ENCODE peak calls at places on chromosomes 1 and 21, in five cellular contexts. V is mucosa of descending colon, W is cardiac muscle cell, B is kidney epithelial cell, F is SK-N-SH. Q is an unnamed sample.

GRCh38 chr1:159970932-159971342 is 16.9 kb upstream of the SLAMF9 start:
- DNase-seq in V (peak), B (no peak), F (no peak), W (no peak), Q (no peak)

GRCh38 chr1:204583909-204584632 is 67.9 kb downstream of the MDM4 start:
- DNase-seq in V (no peak), W (no peak), F (peak), B (no peak), Q (no peak)

GRCh38 chr1:30318864-30319718 is 404.3 kb downstream of the MATN1 start:
- DNase-seq in V (no peak), B (no peak), W (no peak), F (no peak), Q (no peak)

GRCh38 chr1:7228252-7228961 is 443.2 kb downstream of the CAMTA1 start:
- DNase-seq in B (no peak), V (no peak), W (no peak), F (no peak), Q (no peak)

GRCh38 chr1:206925116-206925736 is 3.5 kb upstream of the FCMR start:
- DNase-seq in V (peak), F (no peak), B (no peak), W (no peak), Q (peak)

GRCh38 chr1:93816970-93817738 is 61.9 kb downstream of the DNTTIP2 start:
- DNase-seq in F (peak), B (no peak), V (no peak), W (peak), Q (peak)

GRCh38 chr1:24966724-24967346 is 36.8 kb upstream of the RUNX3 start:
- DNase-seq in V (no peak), F (no peak), B (no peak), W (peak), Q (no peak)

GRCh38 chr1:228015276-228016180 is 8.7 kb downstream of the WNT3A start:
- DNase-seq in W (peak), B (peak), F (no peak), V (peak), Q (no peak)

GRCh38 chr21:46156678-46157077 is 1.3 kb upstream of the FTCD start:
- DNase-seq in W (no peak), F (no peak), B (no peak), V (no peak), Q (no peak)

GRCh38 chr1:175070818-175071217 is 3.2 kb downstream of the TNN start:
- DNase-seq in F (no peak), W (no peak), V (no peak), B (no peak), Q (no peak)

GRCh38 chr1:6124341-6124740 is 55.8 kb downstream of the CHD5 start:
- DNase-seq in W (no peak), V (no peak), F (no peak), B (no peak), Q (no peak)

GRCh38 chr1:214943054-214943453 is 139.5 kb upstream of the KCNK2 start:
- DNase-seq in W (no peak), F (no peak), V (no peak), B (no peak), Q (no peak)

GRCh38 chr1:201119206-201119814 is 7.1 kb upstream of the CACNA1S start:
- DNase-seq in F (peak), V (peak), W (peak), B (no peak), Q (peak)

GRCh38 chr1:30133414-30134055 is 589.9 kb downstream of the MATN1 start:
- DNase-seq in B (no peak), F (peak), W (no peak), V (no peak), Q (no peak)

GRCh38 chr1:32933742-32934322 is 30.8 kb downstream of the RNF19B start:
- DNase-seq in W (peak), V (no peak), B (no peak), F (peak), Q (peak)

GRCh38 chr1:245888809-245889208 is 618.3 kb downstream of the SMYD3 start:
- DNase-seq in V (no peak), F (no peak), B (no peak), W (peak), Q (no peak)

GRCh38 chr1:18681423-18681835 is 50.8 kb downstream of the PAX7 start:
- DNase-seq in V (no peak), B (no peak), W (peak), F (peak), Q (peak)

GRCh38 chr1:35211113-35211399 is 18.1 kb upstream of the SFPQ start:
- DNase-seq in B (no peak), W (no peak), F (no peak), V (no peak), Q (no peak)

GRCh38 chr1:67307251-67308060 is at the start of gene IL12RB2:
- DNase-seq in V (peak), W (no peak), F (peak), B (no peak), Q (peak)

GRCh38 chr21:43355196-43355924 is 71.6 kb downstream of the SIK1 start:
- DNase-seq in W (no peak), V (no peak), B (no peak), F (no peak), Q (no peak)

GRCh38 chr1:100443739-100444571 is 91.6 kb downstream of the CDC14A start:
- DNase-seq in B (peak), V (no peak), W (peak), F (no peak), Q (no peak)
- H3K4me3 ChIP-seq in B (no peak), V (no peak), W (no peak), F (no peak), Q (no peak)

GRCh38 chr1:177525176-177525575 is 354.4 kb downstream of the BRINP2 start:
- DNase-seq in B (no peak), W (no peak), F (no peak), V (no peak), Q (no peak)

GRCh38 chr1:177526201-177526600 is 355.4 kb downstream of the BRINP2 start:
- DNase-seq in W (no peak), V (no peak), B (no peak), F (no peak), Q (no peak)
- H3K4me3 ChIP-seq in W (no peak), V (no peak), B (no peak), F (no peak), Q (no peak)

GRCh38 chr1:224496826-224497225 is 62.2 kb upstream of the WDR26 start:
- DNase-seq in W (no peak), V (no peak), F (no peak), B (no peak), Q (no peak)

GRCh38 chr1:224495861-224496260 is 61.3 kb upstream of the WDR26 start:
- DNase-seq in W (no peak), B (no peak), F (no peak), V (no peak), Q (no peak)

GRCh38 chr1:224498574-224499170 is 64.1 kb upstream of the WDR26 start:
- DNase-seq in B (peak), F (no peak), V (no peak), W (peak), Q (no peak)

GRCh38 chr1:224499204-224499603 is 64.6 kb upstream of the WDR26 start:
- DNase-seq in B (no peak), W (no peak), V (no peak), F (no peak), Q (no peak)

GRCh38 chr1:224497714-224498573 is 63.3 kb upstream of the WDR26 start:
- DNase-seq in B (peak), V (no peak), W (peak), F (no peak), Q (no peak)
- H3K4me3 ChIP-seq in B (no peak), V (no peak), W (no peak), F (peak), Q (no peak)

DNA sequence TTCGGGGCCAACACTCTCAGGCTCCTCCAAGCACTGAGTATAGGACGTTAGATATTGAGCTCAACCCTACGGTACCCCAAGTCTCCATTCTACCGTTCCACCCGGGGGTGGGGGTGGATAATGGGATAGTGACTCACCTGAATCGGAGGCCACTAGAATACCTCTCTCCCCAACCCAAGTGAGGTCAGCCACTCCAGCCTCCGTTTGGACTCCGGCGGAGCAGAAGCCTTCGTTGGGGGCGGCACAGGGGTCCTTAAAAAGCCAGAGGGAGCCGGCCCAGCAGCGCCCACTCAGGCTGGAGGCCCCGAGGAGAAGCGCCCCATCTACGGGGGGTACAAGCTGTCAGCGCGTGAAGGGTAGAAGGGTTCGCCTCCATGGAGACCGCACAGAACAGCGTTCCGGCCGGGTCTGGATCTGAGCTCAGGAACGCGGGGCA is 556 bp downstream of the WDR77 start:
- DNase-seq in V (no peak), F (no peak), W (no peak), B (no peak), Q (no peak)
- H3K4me3 ChIP-seq in V (peak), F (peak), W (peak), B (peak), Q (peak)

DNA sequence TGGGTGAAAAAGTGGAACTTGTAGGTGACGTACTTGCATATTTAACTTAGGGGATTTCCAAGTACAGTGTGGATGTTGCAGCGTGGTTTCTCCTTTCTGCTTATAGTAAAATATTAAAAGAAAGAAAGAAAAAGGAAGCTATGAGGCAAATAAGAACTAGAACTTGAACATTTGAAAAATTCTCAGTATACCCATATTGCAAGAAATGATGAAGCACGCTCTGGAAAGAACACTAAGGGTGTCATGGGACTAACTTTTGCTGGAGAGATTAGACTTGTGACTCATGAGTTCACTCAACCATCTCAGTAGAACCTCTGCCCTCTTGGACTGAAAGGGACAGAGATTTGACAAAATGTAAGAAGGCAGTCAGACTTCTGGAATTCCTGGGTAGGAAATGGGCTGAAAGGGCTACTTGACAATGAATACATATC is 704.5 kb upstream of the ADGRL4 start:
- DNase-seq in B (peak), V (no peak), F (no peak), W (peak), Q (no peak)
- H3K4me3 ChIP-seq in B (no peak), V (no peak), F (no peak), W (no peak), Q (no peak)

GRCh38 chr1:54403808-54404261 is 2.4 kb downstream of the SSBP3 start:
- DNase-seq in F (no peak), B (no peak), W (peak), V (no peak), Q (no peak)
- H3K4me3 ChIP-seq in F (peak), B (peak), W (peak), V (no peak), Q (peak)

GRCh38 chr1:203278885-203279406 is 26.4 kb upstream of the BTG2 start:
- DNase-seq in F (no peak), V (no peak), B (no peak), W (no peak), Q (no peak)
- H3K4me3 ChIP-seq in F (no peak), V (no peak), B (no peak), W (no peak), Q (no peak)

DNA sequence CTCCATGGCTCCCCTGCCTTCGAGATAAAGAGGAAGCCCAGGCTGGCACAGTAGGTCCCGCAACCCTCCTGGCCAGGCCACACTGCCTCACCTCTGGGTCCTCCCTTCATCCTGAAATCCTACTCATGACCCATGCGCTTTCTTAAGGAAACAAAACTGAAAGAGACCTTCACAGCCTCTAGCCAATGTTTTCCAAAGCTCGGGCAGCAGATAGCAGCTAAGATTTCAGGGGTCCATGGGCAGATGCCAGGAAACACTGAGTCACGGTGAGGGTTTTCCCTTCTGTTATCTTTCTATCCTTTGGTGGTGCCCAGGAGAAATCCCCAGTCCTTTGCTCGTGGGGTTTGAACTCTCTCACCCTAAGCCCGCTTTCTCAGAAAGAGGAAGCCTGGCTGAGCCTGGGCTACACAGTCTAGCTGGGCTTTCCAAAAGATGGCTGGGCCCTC is 26.6 kb downstream of the TTC39A start:
- DNase-seq in B (no peak), W (peak), V (no peak), F (no peak), Q (no peak)
- H3K4me3 ChIP-seq in B (no peak), W (no peak), V (no peak), F (no peak), Q (no peak)

Q was measured in WERI-Rb-1.